ENCODE peak calls at places on chromosomes 5 and 9, in four cellular contexts. H is GM12878, Y is H1, G is SK-N-SH. W is an unnamed sample.

GRCh38 chr9:70672136-70672535 is 257.7 kb upstream of the KLF9 start:
- DNase-seq in G (peak; percentile 37), H (no peak), Y (no peak), W (no peak)

GRCh38 chr5:94968507-94969095 is 316.3 kb downstream of the MCTP1 start:
- DNase-seq in Y (no peak), H (peak; percentile 26), G (peak; percentile 34), W (peak; percentile 75)

GRCh38 chr9:137325124-137325523 is 23.1 kb upstream of the NRARP start:
- DNase-seq in Y (no peak), G (no peak), H (no peak), W (no peak)

GRCh38 chr5:146919304-146919703 is 40.7 kb upstream of the PPP2R2B start:
- DNase-seq in G (no peak), H (no peak), Y (no peak), W (no peak)

GRCh38 chr5:6349387-6349786 is 29.0 kb downstream of the MED10 start:
- DNase-seq in Y (no peak), H (no peak), G (no peak), W (no peak)

GRCh38 chr5:138180841-138181240 is 1.9 kb downstream of the KIF20A start:
- DNase-seq in H (no peak), Y (no peak), G (no peak), W (no peak)

GRCh38 chr9:136187197-136187596 is 17.7 kb downstream of the LHX3 start:
- DNase-seq in Y (no peak), G (no peak), H (no peak), W (no peak)

GRCh38 chr9:75111019-75111622 is 22.8 kb downstream of the OSTF1 start:
- DNase-seq in Y (no peak), G (no peak), H (no peak), W (no peak)

GRCh38 chr5:150407097-150407720 is 5.5 kb downstream of the CD74 start:
- DNase-seq in Y (no peak), H (no peak), G (no peak), W (no peak)

GRCh38 chr5:179374506-179375235 is 29.4 kb upstream of the ADAMTS2 start:
- DNase-seq in G (peak; percentile 2), H (no peak), Y (no peak), W (no peak)

GRCh38 chr9:89661956-89662717 is 57.3 kb downstream of the GADD45G start:
- DNase-seq in G (peak; percentile 96), Y (peak; percentile 95), H (no peak), W (peak; percentile 75)

GRCh38 chr5:93790401-93790800 is 49.0 kb upstream of the POU5F2 start:
- DNase-seq in G (no peak), Y (no peak), H (no peak), W (no peak)

GRCh38 chr9:113817171-113817570 is 58.9 kb upstream of the ZNF618 start:
- DNase-seq in G (no peak), Y (no peak), H (no peak), W (no peak)

GRCh38 chr5:150904479-150905311 is at the start of gene ZNF300:
- DNase-seq in H (peak; percentile 32), Y (peak; percentile 85), G (peak; percentile 84), W (peak; percentile 85)

GRCh38 chr9:94800424-94801117 is 74.1 kb downstream of the AOPEP start:
- DNase-seq in G (no peak), Y (no peak), H (no peak), W (no peak)

GRCh38 chr9:119736478-119737454 is 367.5 kb upstream of the BRINP1 start:
- DNase-seq in Y (no peak), G (peak; percentile 4), H (peak; percentile 38), W (no peak)

GRCh38 chr5:139862313-139862712 is 66.7 kb downstream of the PSD2 start:
- DNase-seq in Y (no peak), H (peak; percentile 23), G (no peak), W (no peak)
- TF ChIP-seq CHD2 in Y (no peak), H (no peak), G (no peak), W (no peak)

GRCh38 chr9:134335490-134336173 is 9.4 kb downstream of the RXRA start:
- DNase-seq in G (no peak), H (no peak), Y (no peak), W (no peak)

GRCh38 chr9:134333234-134333873 is 7.1 kb downstream of the RXRA start:
- DNase-seq in G (peak; percentile 85), H (no peak), Y (no peak), W (peak; percentile 87)

GRCh38 chr9:134333874-134334581 is 7.8 kb downstream of the RXRA start:
- DNase-seq in H (no peak), Y (no peak), G (no peak), W (no peak)

GRCh38 chr9:134336174-134336705 is 10.0 kb downstream of the RXRA start:
- DNase-seq in Y (no peak), H (no peak), G (no peak), W (no peak)

GRCh38 chr9:134335095-134335489 is 8.8 kb downstream of the RXRA start:
- DNase-seq in G (no peak), H (no peak), Y (no peak), W (no peak)
- TF ChIP-seq TCF12 in G (no peak), H (no peak), Y (no peak), W (no peak)

GRCh38 chr9:98406469-98406868 is 151.0 kb upstream of the TBC1D2 start:
- DNase-seq in Y (no peak), G (no peak), H (no peak), W (no peak)
- TF ChIP-seq CHD2 in Y (no peak), G (no peak), H (no peak), W (no peak)

DNA sequence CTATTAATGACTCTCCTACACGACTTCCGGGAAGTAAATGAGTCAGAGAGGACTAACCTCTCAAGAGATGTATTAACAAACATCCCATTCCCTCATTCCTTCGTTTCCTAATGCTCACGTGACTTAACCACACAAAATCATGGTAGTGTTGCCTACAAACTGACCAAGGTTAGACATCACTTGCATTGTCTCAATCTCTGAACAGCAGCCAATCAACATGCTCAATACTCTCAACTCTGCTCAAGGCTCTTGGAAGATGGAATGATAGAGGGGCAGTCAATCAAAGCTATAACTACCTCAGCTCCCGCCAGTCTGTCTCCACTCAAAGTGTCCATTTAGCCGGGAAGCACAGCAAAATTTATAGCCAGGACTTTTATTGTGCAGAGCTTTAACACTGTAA is 143.8 kb upstream of the PIK3R1 start:
- DNase-seq in H (no peak), Y (no peak), G (no peak), W (no peak)
- TF ChIP-seq TCF12 in H (no peak), Y (no peak), G (no peak), W (no peak)

DNA sequence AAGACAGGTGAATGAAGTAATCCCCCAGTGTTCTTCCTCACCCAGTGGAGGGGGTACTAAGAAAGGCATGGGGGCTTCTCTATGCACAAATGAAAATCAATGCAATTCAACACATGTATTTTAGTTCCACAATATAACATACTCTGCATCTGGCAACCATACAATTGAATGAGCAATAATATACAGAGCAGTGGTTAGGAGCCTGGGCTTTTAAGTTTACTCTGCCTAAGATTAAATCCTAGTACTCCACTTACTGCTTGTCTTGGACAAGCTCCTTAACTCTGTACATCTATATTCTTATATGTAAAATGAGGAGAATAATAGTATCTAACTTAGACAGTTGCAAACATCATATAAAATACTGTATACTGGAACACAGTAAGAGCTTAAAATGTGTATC is 195.4 kb upstream of the TRIM32 start:
- DNase-seq in Y (no peak), H (no peak), G (no peak), W (no peak)
- TF ChIP-seq CHD2 in Y (no peak), H (no peak), G (no peak), W (no peak)

DNA sequence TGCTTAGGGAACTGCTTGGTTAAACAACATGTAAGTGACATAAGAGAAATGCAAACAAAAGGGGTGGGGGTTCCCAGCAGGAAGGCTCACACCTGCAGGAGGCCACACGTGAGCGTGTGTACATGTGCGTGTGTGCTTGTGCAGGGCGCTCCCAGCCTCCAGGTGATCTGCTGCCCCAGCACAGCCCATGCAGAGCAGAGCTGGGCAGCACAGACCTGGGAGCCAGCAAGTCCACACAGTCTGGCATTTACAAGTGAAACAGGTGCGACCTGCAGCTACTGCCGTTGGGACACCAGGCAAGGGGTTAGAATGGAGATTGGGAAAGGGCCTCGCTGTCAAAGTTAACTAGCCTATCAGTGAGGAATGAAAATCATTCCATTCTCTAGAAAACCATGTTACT is 41.8 kb downstream of the GRAMD2B start:
- DNase-seq in G (no peak), Y (no peak), H (no peak), W (no peak)
- TF ChIP-seq TCF12 in G (no peak), Y (no peak), H (no peak), W (no peak)

GRCh38 chr5:69099302-69099701 is 5.5 kb downstream of the SLC30A5 start:
- DNase-seq in Y (no peak), H (no peak), G (no peak), W (no peak)
- TF ChIP-seq CHD2 in Y (no peak), H (no peak), G (no peak), W (no peak)

GRCh38 chr9:27437652-27438373 is 86.3 kb upstream of the IFNK start:
- DNase-seq in Y (no peak), H (no peak), G (no peak), W (no peak)
- TF ChIP-seq TCF12 in Y (no peak), H (no peak), G (no peak), W (no peak)

GRCh38 chr5:72651109-72651508 is 143.9 kb upstream of the ZNF366 start:
- DNase-seq in H (no peak), G (no peak), Y (no peak), W (no peak)
- TF ChIP-seq CHD2 in H (no peak), G (no peak), Y (no peak), W (no peak)

DNA sequence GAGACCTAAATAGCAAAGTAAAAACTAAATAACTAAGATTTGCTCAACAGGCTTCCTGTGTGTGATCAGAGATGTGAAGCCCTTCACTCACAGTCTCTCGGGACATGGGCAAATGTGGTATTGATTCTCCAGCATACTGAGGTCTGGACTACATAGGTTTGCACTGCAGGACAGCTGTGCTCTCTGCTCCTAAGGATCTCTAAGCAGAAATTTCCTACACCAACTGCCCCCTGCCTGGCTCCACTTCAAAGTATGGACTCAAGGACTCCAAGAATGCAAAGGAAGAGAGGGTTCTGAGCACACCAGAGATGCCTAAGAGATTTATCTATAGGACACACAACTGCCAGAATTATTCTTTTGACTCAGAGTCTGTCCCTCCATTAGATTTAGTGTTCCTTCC is 487.2 kb downstream of the SEMA5A start:
- DNase-seq in H (no peak), Y (no peak), G (no peak), W (no peak)
- TF ChIP-seq TCF12 in H (no peak), Y (no peak), G (no peak), W (no peak)

W was measured in HepG2.